ENCODE peak calls at places on chromosomes 4 and X, in five cellular contexts. O, I, B, H and Q are unnamed samples.

GRCh38 chr4:32135642-32136041 is 1415.5 kb downstream of the PCDH7 start:
- DNase-seq in H (no peak), O (peak; percentile 56), I (peak; percentile 39), B (no peak), Q (peak; percentile 11)

GRCh38 chr4:33532821-33533220 is 2711.5 kb downstream of the ARAP2 start:
- DNase-seq in H (no peak), O (no peak), I (no peak), B (no peak), Q (no peak)

GRCh38 chr4:164011791-164012190 is 517.3 kb downstream of the TMA16 start:
- DNase-seq in B (no peak), H (no peak), I (no peak), O (no peak), Q (no peak)

GRCh38 chrX:48902135-48902534 is 4.4 kb downstream of the PQBP1 start:
- DNase-seq in O (no peak), B (no peak), I (no peak), H (no peak), Q (no peak)

GRCh38 chr4:114396808-114397207 is 201.8 kb upstream of the UGT8 start:
- DNase-seq in H (no peak), I (no peak), O (no peak), B (peak; percentile 71), Q (no peak)

GRCh38 chr4:27635936-27636913 is 775.6 kb downstream of the STIM2 start:
- DNase-seq in B (no peak), O (no peak), I (no peak), H (no peak), Q (no peak)

GRCh38 chrX:53288173-53288572 is 6.8 kb upstream of the IQSEC2 start:
- DNase-seq in B (no peak), I (no peak), O (peak; percentile 43), H (no peak), Q (no peak)

GRCh38 chrX:55451125-55451524 is 802 bp upstream of the MAGEH1 start:
- DNase-seq in O (no peak), B (no peak), H (no peak), I (no peak), Q (no peak)

GRCh38 chr4:186829740-186830449 is 106.2 kb upstream of the FAT1 start:
- DNase-seq in O (no peak), H (no peak), B (no peak), I (peak; percentile 8), Q (peak; percentile 98)

GRCh38 chr4:83917572-83917971 is 381.7 kb downstream of the GPAT3 start:
- DNase-seq in I (no peak), B (no peak), O (no peak), H (no peak), Q (no peak)

GRCh38 chrX:143455045-143455444 is 62.2 kb downstream of the SPANXN3 start:
- DNase-seq in I (no peak), B (no peak), O (no peak), H (no peak), Q (no peak)

GRCh38 chr4:24809376-24809775 is 14.0 kb downstream of the SOD3 start:
- DNase-seq in B (peak; percentile 9), I (no peak), H (no peak), O (no peak), Q (no peak)

GRCh38 chrX:39840141-39841126 is 257.3 kb downstream of the BCOR start:
- DNase-seq in B (no peak), H (no peak), I (no peak), O (no peak), Q (no peak)

GRCh38 chr4:38190717-38191178 is 230.6 kb downstream of the PTTG2 start:
- DNase-seq in H (no peak), I (peak; percentile 67), B (no peak), O (peak; percentile 91), Q (peak; percentile 42)

GRCh38 chr4:20020049-20020448 is 231.7 kb upstream of the SLIT2 start:
- DNase-seq in B (no peak), I (no peak), H (no peak), O (no peak), Q (no peak)

GRCh38 chr4:146340798-146341197 is 126.5 kb downstream of the REELD1 start:
- DNase-seq in H (no peak), O (peak; percentile 39), I (peak; percentile 30), B (peak; percentile 16), Q (peak; percentile 28)

GRCh38 chr4:143337600-143338287 is 1.1 kb downstream of the GAB1 start:
- DNase-seq in B (no peak), I (peak; percentile 55), H (no peak), O (peak; percentile 74), Q (peak; percentile 61)

GRCh38 chrX:74119016-74119910 is 184.7 kb upstream of the ZCCHC13 start:
- DNase-seq in B (no peak), H (no peak), O (peak; percentile 59), I (peak; percentile 45), Q (peak; percentile 47)

GRCh38 chr4:107278791-107279481 is 242.8 kb upstream of the DKK2 start:
- DNase-seq in H (no peak), O (peak; percentile 64), I (peak; percentile 14), B (no peak), Q (peak; percentile 21)

GRCh38 chr4:7435411-7436095 is 823 bp upstream of the PSAPL1 start:
- DNase-seq in B (no peak), I (no peak), O (no peak), H (no peak), Q (peak; percentile 3)

GRCh38 chr4:176782191-176782590 is 10.5 kb downstream of the VEGFC start:
- DNase-seq in B (no peak), H (no peak), O (no peak), I (no peak), Q (no peak)

GRCh38 chr4:176780995-176781738 is 11.6 kb downstream of the VEGFC start:
- DNase-seq in I (peak; percentile 49), O (peak; percentile 63), B (no peak), H (no peak), Q (peak; percentile 74)

GRCh38 chr4:176782794-176783193 is 9.9 kb downstream of the VEGFC start:
- DNase-seq in O (peak; percentile 57), H (no peak), B (no peak), I (peak; percentile 77), Q (no peak)

GRCh38 chr4:176779421-176779820 is 13.3 kb downstream of the VEGFC start:
- DNase-seq in H (no peak), O (no peak), B (no peak), I (no peak), Q (no peak)

DNA sequence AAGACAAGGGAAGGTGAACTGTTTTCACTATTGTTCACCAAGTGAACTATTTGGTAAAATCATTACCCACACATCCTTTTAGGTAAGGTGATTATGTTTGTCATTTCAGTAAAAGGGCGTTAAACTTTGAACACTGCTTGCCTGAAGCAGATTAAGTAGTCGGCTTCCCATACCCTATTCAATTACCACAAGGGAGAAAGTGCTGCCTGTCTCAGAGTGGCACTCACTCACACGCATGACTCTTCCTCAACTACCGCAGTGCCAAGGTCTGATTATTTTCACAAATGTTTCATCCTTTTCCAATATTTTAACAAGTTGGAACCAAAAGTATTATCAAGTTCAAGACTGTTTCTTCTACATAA is 11.0 kb downstream of the VEGFC start:
- DNase-seq in O (peak; percentile 54), I (no peak), B (no peak), H (no peak), Q (no peak)
- H3K4me3 ChIP-seq in O (peak overlapping the region; percentile 9), I (peak overlapping the region; percentile 29), B (no peak overlapping the region), H (no peak overlapping the region), Q (no peak overlapping the region)

GRCh38 chr4:87391783-87392054 is 731 bp upstream of the HSD17B11 start:
- DNase-seq in I (peak; percentile 3), O (no peak), H (no peak), B (no peak), Q (no peak)
- H3K4me3 ChIP-seq in I (peak overlapping the region; percentile 67), O (peak overlapping the region; percentile 55), H (peak overlapping the region; percentile 81), B (peak overlapping the region; percentile 67), Q (peak overlapping the region; percentile 88)

DNA sequence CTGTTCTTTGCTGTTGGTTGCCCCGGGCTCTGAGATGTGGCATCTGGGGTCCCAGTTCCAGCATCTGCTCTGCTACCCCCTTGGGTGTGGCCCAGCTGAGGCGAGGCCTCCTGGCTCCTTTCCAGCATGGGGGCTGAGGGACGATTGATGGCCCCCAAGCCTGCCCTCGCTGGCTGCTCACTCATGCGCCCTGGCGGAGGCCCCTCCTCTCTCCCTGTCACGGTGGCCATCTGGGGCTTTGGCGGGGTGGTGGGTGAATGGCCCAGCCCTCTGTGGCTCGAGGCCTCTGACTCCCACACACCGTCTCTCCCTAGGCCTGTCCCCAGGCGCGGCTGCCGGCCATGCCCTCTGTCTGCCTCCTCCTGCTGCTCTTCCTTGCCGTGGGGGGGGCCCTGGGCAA is 1.8 kb downstream of the PLXNA3 start:
- DNase-seq in B (no peak), I (no peak), O (peak; percentile 44), H (no peak), Q (no peak)
- H3K4me3 ChIP-seq in B (no peak overlapping the region), I (peak overlapping the region; percentile 66), O (peak overlapping the region; percentile 72), H (no peak overlapping the region), Q (peak overlapping the region; percentile 75)

GRCh38 chr4:156948738-156949137 is 22.9 kb downstream of the PDGFC start:
- DNase-seq in I (no peak), H (no peak), B (no peak), O (no peak), Q (no peak)

GRCh38 chr4:156948133-156948532 is 23.5 kb downstream of the PDGFC start:
- DNase-seq in B (no peak), O (no peak), H (no peak), I (no peak), Q (no peak)

GRCh38 chr4:156946508-156947197 is 24.9 kb downstream of the PDGFC start:
- DNase-seq in O (peak; percentile 98), H (no peak), B (no peak), I (peak; percentile 96), Q (peak; percentile 95)

GRCh38 chr4:156942991-156943390 is 28.6 kb downstream of the PDGFC start:
- DNase-seq in B (no peak), H (no peak), I (no peak), O (no peak), Q (no peak)

GRCh38 chr4:156945532-156945931 is 26.1 kb downstream of the PDGFC start:
- DNase-seq in O (peak; percentile 53), I (peak; percentile 41), B (no peak), H (no peak), Q (no peak)
- H3K4me3 ChIP-seq in O (no peak overlapping the region), I (no peak overlapping the region), B (no peak overlapping the region), H (no peak overlapping the region), Q (no peak overlapping the region)

GRCh38 chr4:180057891-180058643 is 2185.1 kb upstream of the TENM3 start:
- DNase-seq in H (peak; percentile 68), B (no peak), I (no peak), O (peak; percentile 2), Q (no peak)

GRCh38 chr4:180057198-180057821 is 2185.9 kb upstream of the TENM3 start:
- DNase-seq in B (peak; percentile 3), H (no peak), O (peak; percentile 1), I (no peak), Q (no peak)

GRCh38 chr4:180059216-180059881 is 2183.9 kb upstream of the TENM3 start:
- DNase-seq in I (no peak), O (peak; percentile 5), B (no peak), H (peak; percentile 53), Q (no peak)

GRCh38 chr4:180060159-180060889 is 2182.9 kb upstream of the TENM3 start:
- DNase-seq in H (no peak), B (no peak), I (no peak), O (peak; percentile 0), Q (no peak)

GRCh38 chr4:180058731-180059215 is 2184.4 kb upstream of the TENM3 start:
- DNase-seq in H (peak; percentile 77), I (peak; percentile 12), O (peak; percentile 5), B (no peak), Q (peak; percentile 7)
- H3K4me3 ChIP-seq in H (no peak overlapping the region), I (peak overlapping the region; percentile 45), O (peak overlapping the region; percentile 36), B (no peak overlapping the region), Q (peak overlapping the region; percentile 43)

GRCh38 chr4:94695389-94695788 is 62.4 kb upstream of the BMPR1B start:
- DNase-seq in H (no peak), B (no peak), I (no peak), O (no peak), Q (no peak)
- H3K4me3 ChIP-seq in H (no peak overlapping the region), B (no peak overlapping the region), I (no peak overlapping the region), O (no peak overlapping the region), Q (no peak overlapping the region)